ENCODE peak calls at places on chromosomes 11 and 22, in six cellular contexts. One of them, this sample, is unnamed.

GRCh38 chr11:67311556-67312082 is 8.3 kb downstream of the SSH3 start:
- DNase-seq in lung: no peak
- DNase-seq in pancreas: no peak
- DNase-seq in CD8-positive, alpha-beta T cell: peak
- DNase-seq in A549: no peak
- DNase-seq in DND-41: no peak
- DNase-seq in this sample: peak

GRCh38 chr11:121524233-121524631 is 71.5 kb upstream of the SORL1-AS1 start:
- DNase-seq in lung: no peak
- DNase-seq in pancreas: no peak
- DNase-seq in CD8-positive, alpha-beta T cell: no peak
- DNase-seq in A549: no peak
- DNase-seq in DND-41: no peak
- DNase-seq in this sample: no peak

GRCh38 chr11:35484435-35484834 is 41.0 kb downstream of the PAMR1 start:
- DNase-seq in lung: no peak
- DNase-seq in pancreas: no peak
- DNase-seq in CD8-positive, alpha-beta T cell: no peak
- DNase-seq in A549: no peak
- DNase-seq in DND-41: no peak
- DNase-seq in this sample: no peak

GRCh38 chr22:28395920-28396447 is 283.7 kb downstream of the TTC28 start:
- DNase-seq in lung: no peak
- DNase-seq in pancreas: no peak
- DNase-seq in CD8-positive, alpha-beta T cell: no peak
- DNase-seq in A549: no peak
- DNase-seq in DND-41: no peak
- DNase-seq in this sample: no peak

GRCh38 chr11:35404397-35404775 is 15.0 kb downstream of the SLC1A2 start:
- DNase-seq in lung: peak
- DNase-seq in pancreas: peak
- DNase-seq in CD8-positive, alpha-beta T cell: no peak
- DNase-seq in A549: peak
- DNase-seq in DND-41: peak
- DNase-seq in this sample: no peak

GRCh38 chr11:45935349-45936064 is 13.1 kb downstream of the LARGE2 start:
- DNase-seq in lung: no peak
- DNase-seq in pancreas: no peak
- DNase-seq in CD8-positive, alpha-beta T cell: no peak
- DNase-seq in A549: no peak
- DNase-seq in DND-41: no peak
- DNase-seq in this sample: no peak

GRCh38 chr11:3616721-3617460 is 24.9 kb downstream of the ART5 start:
- DNase-seq in lung: no peak
- DNase-seq in pancreas: no peak
- DNase-seq in CD8-positive, alpha-beta T cell: no peak
- DNase-seq in A549: no peak
- DNase-seq in DND-41: no peak
- DNase-seq in this sample: no peak

GRCh38 chr11:59783632-59784090 is 26.9 kb downstream of the MRPL16 start:
- DNase-seq in lung: no peak
- DNase-seq in pancreas: no peak
- DNase-seq in CD8-positive, alpha-beta T cell: no peak
- DNase-seq in A549: no peak
- DNase-seq in DND-41: no peak
- DNase-seq in this sample: no peak

GRCh38 chr11:69101100-69101791 is 52.5 kb downstream of the TPCN2 start:
- DNase-seq in lung: peak
- DNase-seq in pancreas: peak
- DNase-seq in CD8-positive, alpha-beta T cell: peak
- DNase-seq in A549: peak
- DNase-seq in DND-41: peak
- DNase-seq in this sample: peak

GRCh38 chr11:19316434-19316833 is 75.7 kb upstream of the E2F8 start:
- DNase-seq in lung: peak
- DNase-seq in pancreas: no peak
- DNase-seq in CD8-positive, alpha-beta T cell: no peak
- DNase-seq in A549: no peak
- DNase-seq in DND-41: no peak
- DNase-seq in this sample: no peak

GRCh38 chr11:12393691-12394090 is 16.3 kb downstream of the PARVA start:
- DNase-seq in lung: no peak
- DNase-seq in pancreas: no peak
- DNase-seq in CD8-positive, alpha-beta T cell: no peak
- DNase-seq in A549: no peak
- DNase-seq in DND-41: no peak
- DNase-seq in this sample: no peak

GRCh38 chr11:17129003-17129402 is 51.5 kb upstream of the RPS13 start:
- DNase-seq in lung: no peak
- DNase-seq in pancreas: no peak
- DNase-seq in CD8-positive, alpha-beta T cell: no peak
- DNase-seq in A549: no peak
- DNase-seq in DND-41: no peak
- DNase-seq in this sample: no peak

GRCh38 chr11:113193894-113194293 is 120.5 kb upstream of the TTC12 start:
- DNase-seq in lung: no peak
- DNase-seq in pancreas: no peak
- DNase-seq in CD8-positive, alpha-beta T cell: no peak
- DNase-seq in A549: no peak
- DNase-seq in DND-41: no peak
- DNase-seq in this sample: no peak

GRCh38 chr11:35553831-35554230 is 28.4 kb upstream of the PAMR1 start:
- DNase-seq in lung: no peak
- DNase-seq in pancreas: no peak
- DNase-seq in CD8-positive, alpha-beta T cell: no peak
- DNase-seq in A549: no peak
- DNase-seq in DND-41: no peak
- DNase-seq in this sample: no peak

GRCh38 chr22:46078241-46079092 is 71.9 kb upstream of the PPARA start:
- DNase-seq in lung: peak
- DNase-seq in pancreas: peak
- DNase-seq in CD8-positive, alpha-beta T cell: no peak
- DNase-seq in A549: no peak
- DNase-seq in DND-41: no peak
- DNase-seq in this sample: no peak

GRCh38 chr11:17508306-17508705 is 31.7 kb upstream of the ABCC8 start:
- DNase-seq in lung: no peak
- DNase-seq in pancreas: no peak
- DNase-seq in CD8-positive, alpha-beta T cell: no peak
- DNase-seq in A549: no peak
- DNase-seq in DND-41: no peak
- DNase-seq in this sample: no peak

GRCh38 chr11:12019337-12019736 is 10.9 kb upstream of the DKK3 start:
- DNase-seq in lung: no peak
- DNase-seq in pancreas: no peak
- DNase-seq in CD8-positive, alpha-beta T cell: no peak
- DNase-seq in A549: no peak
- DNase-seq in DND-41: no peak
- DNase-seq in this sample: no peak

GRCh38 chr22:31160328-31160978 is 471 bp downstream of the RNF185 start:
- DNase-seq in lung: no peak
- DNase-seq in pancreas: no peak
- DNase-seq in CD8-positive, alpha-beta T cell: peak
- DNase-seq in A549: no peak
- DNase-seq in DND-41: no peak
- DNase-seq in this sample: no peak

GRCh38 chr11:103650330-103650729 is 386.1 kb upstream of the DDI1 start:
- DNase-seq in lung: no peak
- DNase-seq in pancreas: no peak
- DNase-seq in CD8-positive, alpha-beta T cell: no peak
- DNase-seq in A549: no peak
- DNase-seq in DND-41: no peak
- DNase-seq in this sample: no peak

GRCh38 chr22:36356708-36357694 is 30.8 kb downstream of the MYH9 start:
- DNase-seq in lung: no peak
- DNase-seq in pancreas: no peak
- DNase-seq in CD8-positive, alpha-beta T cell: peak
- DNase-seq in A549: no peak
- DNase-seq in DND-41: no peak
- DNase-seq in this sample: no peak

GRCh38 chr11:62716206-62716605 is 8.7 kb downstream of the GNG3 start:
- DNase-seq in lung: no peak
- DNase-seq in pancreas: no peak
- DNase-seq in CD8-positive, alpha-beta T cell: no peak
- DNase-seq in A549: no peak
- DNase-seq in DND-41: no peak
- DNase-seq in this sample: no peak
- H3K27ac ChIP-seq in lung: no peak
- H3K27ac ChIP-seq in pancreas: peak
- H3K27ac ChIP-seq in CD8-positive, alpha-beta T cell: no peak
- H3K27ac ChIP-seq in A549: no peak
- H3K27ac ChIP-seq in DND-41: no peak
- H3K27ac ChIP-seq in this sample: no peak

GRCh38 chr22:38755911-38756532 is at the start of gene SUN2:
- DNase-seq in lung: peak
- DNase-seq in pancreas: peak
- DNase-seq in CD8-positive, alpha-beta T cell: peak
- DNase-seq in A549: peak
- DNase-seq in DND-41: peak
- DNase-seq in this sample: no peak

GRCh38 chr22:38758276-38758945 is 2.6 kb upstream of the SUN2 start:
- DNase-seq in lung: no peak
- DNase-seq in pancreas: no peak
- DNase-seq in CD8-positive, alpha-beta T cell: peak
- DNase-seq in A549: no peak
- DNase-seq in DND-41: peak
- DNase-seq in this sample: no peak

GRCh38 chr22:38757464-38757757 is 1.6 kb upstream of the SUN2 start:
- DNase-seq in lung: no peak
- DNase-seq in pancreas: no peak
- DNase-seq in CD8-positive, alpha-beta T cell: no peak
- DNase-seq in A549: no peak
- DNase-seq in DND-41: no peak
- DNase-seq in this sample: no peak

GRCh38 chr22:38755155-38755910 is 465 bp downstream of the SUN2 start:
- DNase-seq in lung: peak
- DNase-seq in pancreas: peak
- DNase-seq in CD8-positive, alpha-beta T cell: peak
- DNase-seq in A549: peak
- DNase-seq in DND-41: peak
- DNase-seq in this sample: no peak

DNA sequence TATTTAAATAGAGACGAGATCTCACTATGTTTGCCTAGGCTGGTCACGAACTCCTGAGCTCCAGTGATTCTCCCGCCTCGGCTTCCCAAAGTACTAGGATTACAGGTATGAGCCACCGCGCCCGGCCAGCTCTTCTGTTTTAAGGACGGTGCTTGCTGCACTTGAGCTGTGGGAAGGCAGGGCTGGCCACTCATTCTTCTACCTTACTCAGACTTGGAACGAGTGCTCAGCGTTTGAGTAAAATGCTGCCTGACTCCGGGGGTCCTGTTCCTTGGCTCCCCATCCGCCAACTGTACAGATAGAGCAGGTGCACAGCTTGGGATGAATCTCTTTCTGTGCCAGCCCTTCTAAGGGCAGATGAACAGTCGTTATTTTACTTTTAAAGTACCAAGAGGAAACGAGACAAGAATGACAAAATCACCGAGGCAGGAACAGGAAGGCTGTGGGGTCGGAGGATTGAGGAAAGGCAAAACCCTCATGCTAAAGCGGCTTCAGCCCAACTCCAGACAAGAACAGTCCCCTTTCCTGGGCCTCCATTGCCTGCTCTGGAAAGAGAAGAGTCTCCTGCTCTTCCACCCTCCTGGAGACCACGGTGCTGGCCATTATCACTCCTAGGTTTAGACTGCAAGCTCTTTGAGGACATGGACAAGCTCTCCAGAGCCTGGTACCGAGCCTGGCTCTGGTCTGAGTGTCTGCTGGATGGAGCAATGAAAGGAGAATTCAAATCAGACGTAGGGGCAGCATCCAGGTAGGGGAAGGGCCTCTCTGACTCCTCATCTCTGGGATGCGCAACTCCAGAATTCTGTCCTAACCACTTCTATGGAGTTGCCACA is 1.0 kb upstream of the SUN2 start:
- DNase-seq in lung: no peak
- DNase-seq in pancreas: peak
- DNase-seq in CD8-positive, alpha-beta T cell: no peak
- DNase-seq in A549: no peak
- DNase-seq in DND-41: peak
- DNase-seq in this sample: no peak
- H3K27ac ChIP-seq in lung: peak
- H3K27ac ChIP-seq in pancreas: peak
- H3K27ac ChIP-seq in CD8-positive, alpha-beta T cell: peak
- H3K27ac ChIP-seq in A549: peak
- H3K27ac ChIP-seq in DND-41: peak
- H3K27ac ChIP-seq in this sample: no peak

GRCh38 chr11:63870351-63871197 is 31.7 kb downstream of the MARK2 start:
- DNase-seq in lung: no peak
- DNase-seq in pancreas: no peak
- DNase-seq in CD8-positive, alpha-beta T cell: no peak
- DNase-seq in A549: no peak
- DNase-seq in DND-41: no peak
- DNase-seq in this sample: no peak
- H3K27ac ChIP-seq in lung: peak
- H3K27ac ChIP-seq in pancreas: peak
- H3K27ac ChIP-seq in CD8-positive, alpha-beta T cell: no peak
- H3K27ac ChIP-seq in A549: peak
- H3K27ac ChIP-seq in DND-41: no peak
- H3K27ac ChIP-seq in this sample: no peak

GRCh38 chr11:76644591-76644990 is 26.0 kb downstream of the LRRC32 start:
- DNase-seq in lung: no peak
- DNase-seq in pancreas: no peak
- DNase-seq in CD8-positive, alpha-beta T cell: no peak
- DNase-seq in A549: no peak
- DNase-seq in DND-41: no peak
- DNase-seq in this sample: peak
- H3K27ac ChIP-seq in lung: no peak
- H3K27ac ChIP-seq in pancreas: no peak
- H3K27ac ChIP-seq in CD8-positive, alpha-beta T cell: no peak
- H3K27ac ChIP-seq in A549: no peak
- H3K27ac ChIP-seq in DND-41: no peak
- H3K27ac ChIP-seq in this sample: peak

This sample was measured in epithelial cell of prostate.